ENCODE peak calls at places on chromosomes 2 and 18, in five cellular contexts. O is BE2C, B is tibial artery, D is heart right ventricle, N is GM12865. U is an unnamed sample.

GRCh38 chr2:16620590-16620989 is 45.0 kb downstream of the CYRIA start:
- DNase-seq in O (no peak), B (no peak), D (no peak), N (no peak), U (no peak)

GRCh38 chr2:45168731-45169338 is 159.6 kb upstream of the SIX2 start:
- DNase-seq in O (peak), B (no peak), D (no peak), N (no peak), U (no peak)

GRCh38 chr2:236449167-236449586 is 120.4 kb upstream of the ACKR3 start:
- DNase-seq in O (no peak), B (no peak), D (no peak), N (no peak), U (no peak)

GRCh38 chr2:55609931-55610578 is 7.4 kb downstream of the PPP4R3B start:
- DNase-seq in O (no peak), B (no peak), D (no peak), N (no peak), U (no peak)

GRCh38 chr2:216072473-216072872 is 9.1 kb downstream of the PECR start:
- DNase-seq in O (no peak), B (no peak), D (no peak), N (no peak), U (no peak)

GRCh38 chr2:221571108-221571390 is 1.1 kb downstream of the EPHA4 start:
- DNase-seq in O (no peak), B (no peak), D (no peak), N (peak), U (no peak)

GRCh38 chr18:37445368-37445767 is 120.2 kb downstream of the CELF4 start:
- DNase-seq in O (peak), B (no peak), D (no peak), N (no peak), U (no peak)

GRCh38 chr2:186991766-186992417 is 142.9 kb upstream of the ZSWIM2 start:
- DNase-seq in O (no peak), B (no peak), D (no peak), N (no peak), U (no peak)

GRCh38 chr2:118003396-118003824 is 10.5 kb downstream of the CCDC93 start:
- DNase-seq in O (peak), B (peak), D (peak), N (peak), U (peak)

GRCh38 chr2:234305846-234306245 is 191.0 kb downstream of the ARL4C start:
- DNase-seq in O (no peak), B (no peak), D (no peak), N (no peak), U (no peak)

GRCh38 chr2:222904557-222905258 is 43.9 kb downstream of the ACSL3 start:
- DNase-seq in O (no peak), B (no peak), D (no peak), N (no peak), U (no peak)

GRCh38 chr2:29304399-29304798 is 189.2 kb downstream of the CLIP4 start:
- DNase-seq in O (peak), B (no peak), D (no peak), N (no peak), U (no peak)

DNA sequence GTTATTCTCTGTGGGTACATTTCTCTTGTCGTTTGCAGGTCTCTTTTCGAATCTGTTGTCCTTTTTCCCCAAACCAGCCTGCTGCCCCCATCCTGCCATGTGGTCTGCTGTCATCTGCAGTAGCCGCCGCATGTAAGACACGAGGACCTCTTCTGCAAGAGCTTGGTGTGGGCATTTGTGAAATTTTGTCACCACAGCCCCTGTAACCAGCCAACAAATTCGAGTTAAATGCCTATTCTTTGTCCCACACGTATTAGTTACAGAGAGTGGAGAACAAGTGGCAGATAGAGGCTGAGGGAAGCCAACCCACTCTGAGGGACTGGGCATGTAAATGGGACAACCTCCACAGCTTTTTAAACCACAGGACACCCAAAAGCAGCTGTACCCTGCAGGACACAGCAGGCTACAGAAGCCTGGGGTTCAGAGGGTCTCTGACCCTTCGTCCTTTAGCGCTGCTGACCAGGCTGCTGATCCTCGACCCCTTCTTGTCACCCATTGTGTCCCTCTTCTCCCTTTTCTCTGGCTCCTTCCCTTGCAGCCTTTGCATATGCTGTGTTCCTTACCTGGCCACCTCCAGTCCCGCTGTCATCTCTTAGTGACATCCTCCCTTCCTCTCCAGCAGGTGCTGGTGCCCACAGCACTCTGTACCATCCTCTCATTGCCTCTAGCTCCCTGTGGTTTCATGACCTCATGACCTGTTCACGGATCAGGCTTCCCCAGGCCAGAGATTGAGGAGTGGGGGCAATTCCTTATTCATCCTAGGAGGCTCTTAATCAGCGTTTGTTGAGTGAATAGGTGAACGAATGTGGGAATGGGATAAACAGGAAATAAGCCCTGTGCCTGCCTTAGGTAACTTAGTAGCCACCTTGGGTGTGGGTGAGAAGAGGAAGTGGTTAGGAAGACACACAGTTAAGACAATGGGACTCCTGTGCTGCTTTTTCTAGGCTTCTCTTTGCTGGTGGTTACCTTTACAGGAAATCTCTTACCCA is 35.3 kb downstream of the ITGA6 start:
- DNase-seq in O (no peak), B (no peak), D (no peak), N (peak), U (no peak)
- TF ChIP-seq CTCF in O (no peak), B (no peak), D (no peak), N (no peak), U (no peak)

GRCh38 chr2:227782804-227783203 is 30.8 kb upstream of the CCL20 start:
- DNase-seq in O (no peak), B (no peak), D (no peak), N (peak), U (no peak)
- H3K4me3 ChIP-seq in O (no peak), B (no peak), D (no peak), N (peak), U (no peak)

DNA sequence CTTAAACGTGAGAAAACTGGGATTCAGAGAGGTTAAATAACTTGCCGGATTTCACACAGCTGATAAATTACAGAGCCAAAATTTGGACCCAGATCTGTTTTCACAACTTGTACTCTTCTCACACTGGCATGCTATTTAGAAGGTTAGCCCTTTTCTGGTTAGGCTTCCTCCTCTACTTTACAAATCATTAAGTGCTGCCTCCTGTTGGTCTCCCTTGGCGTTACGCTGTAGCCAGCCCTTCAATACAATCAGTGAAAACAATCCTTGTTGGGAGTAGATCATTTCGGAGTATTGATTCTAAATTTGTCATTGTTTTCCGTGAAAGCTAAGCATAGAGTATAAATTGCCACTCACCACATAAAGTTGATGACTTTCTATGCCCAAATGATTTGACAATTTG is 153.5 kb downstream of the ARHGAP15 start:
- DNase-seq in O (no peak), B (no peak), D (no peak), N (peak), U (no peak)
- TF ChIP-seq CTCF in O (peak), B (no peak), D (no peak), N (peak), U (peak)

GRCh38 chr18:13642440-13642827 is 83.9 kb downstream of the FAM210A start:
- DNase-seq in O (no peak), B (no peak), D (no peak), N (no peak), U (no peak)
- H3K4me3 ChIP-seq in O (no peak), B (no peak), D (peak), N (no peak), U (no peak)

DNA sequence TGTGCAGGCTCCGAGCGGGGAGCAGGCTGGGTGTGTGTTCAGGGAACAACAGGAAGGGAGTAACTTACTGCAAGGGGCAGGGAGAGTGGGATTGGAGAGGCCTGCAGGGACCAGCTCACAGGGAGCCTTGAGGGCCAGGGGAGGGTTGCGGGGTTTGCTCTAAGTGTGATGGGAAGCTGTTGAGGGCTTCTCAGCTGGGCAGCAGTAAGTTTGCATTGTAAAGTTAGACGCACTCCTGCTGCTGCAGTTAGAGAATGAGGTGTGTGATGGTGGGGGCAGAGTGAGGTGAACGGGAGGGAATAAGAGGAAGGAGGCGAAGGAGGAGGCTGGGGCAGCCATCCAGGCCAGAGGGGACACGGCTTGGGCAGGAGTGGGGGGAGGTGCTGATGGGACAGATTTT is 53.4 kb downstream of the BOLA3 start:
- DNase-seq in O (no peak), B (no peak), D (no peak), N (no peak), U (no peak)
- TF ChIP-seq CTCF in O (no peak), B (no peak), D (no peak), N (no peak), U (no peak)

DNA sequence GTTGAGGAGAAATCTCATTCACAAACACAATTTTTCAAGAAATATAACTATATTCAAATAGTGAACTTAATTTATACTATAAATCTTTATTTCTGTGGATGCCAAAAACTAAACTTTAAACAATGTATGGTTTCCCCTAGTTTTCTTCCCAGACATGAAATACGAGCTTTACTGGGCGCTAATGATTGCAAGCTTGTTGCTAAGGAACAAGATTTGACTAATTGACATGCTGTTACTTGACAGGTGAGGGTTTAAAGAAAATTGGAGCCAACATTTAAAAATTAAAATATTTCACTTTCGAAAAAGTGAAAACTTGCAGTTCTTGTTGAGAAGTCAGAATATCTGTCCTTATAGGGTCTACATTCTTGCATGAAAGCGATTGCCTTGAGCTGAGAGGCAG is 381.0 kb downstream of the MEIS1 start:
- DNase-seq in O (no peak), B (no peak), D (no peak), N (no peak), U (no peak)
- H3K4me3 ChIP-seq in O (no peak), B (no peak), D (no peak), N (no peak), U (no peak)

GRCh38 chr18:26802330-26803200 is 62.9 kb downstream of the AQP4 start:
- DNase-seq in O (no peak), B (no peak), D (no peak), N (no peak), U (no peak)

GRCh38 chr18:26806224-26806623 is 59.3 kb downstream of the AQP4 start:
- DNase-seq in O (no peak), B (no peak), D (no peak), N (no peak), U (no peak)

GRCh38 chr18:26803643-26804042 is 61.9 kb downstream of the AQP4 start:
- DNase-seq in O (no peak), B (no peak), D (no peak), N (no peak), U (no peak)

GRCh38 chr18:26804474-26804873 is 61.0 kb downstream of the AQP4 start:
- DNase-seq in O (no peak), B (no peak), D (no peak), N (peak), U (no peak)
- TF ChIP-seq CTCF in O (peak), B (no peak), D (no peak), N (peak), U (peak)

GRCh38 chr2:168889635-168890005 is 610 bp downstream of the SPC25 start:
- DNase-seq in O (no peak), B (no peak), D (no peak), N (peak), U (no peak)
- H3K4me3 ChIP-seq in O (peak), B (peak), D (peak), N (peak), U (peak)